ENCODE peak calls at places on chromosomes 7 and 10, in four cellular contexts. One of them, this sample, is unnamed.

GRCh38 chr7:110387689-110388088 is 703.2 kb upstream of the LRRN3 start:
- DNase-seq in GM23338: no peak
- DNase-seq in astrocyte: no peak
- DNase-seq in fibroblast of lung: no peak
- DNase-seq in this sample: no peak

GRCh38 chr10:57952741-57953140 is 315.0 kb downstream of the IPMK start:
- DNase-seq in GM23338: no peak
- DNase-seq in astrocyte: peak
- DNase-seq in fibroblast of lung: peak
- DNase-seq in this sample: no peak

GRCh38 chr7:47406766-47407129 is 175.2 kb downstream of the TNS3 start:
- DNase-seq in GM23338: no peak
- DNase-seq in astrocyte: no peak
- DNase-seq in fibroblast of lung: no peak
- DNase-seq in this sample: no peak

GRCh38 chr7:109879429-109879828 is 1211.5 kb upstream of the LRRN3 start:
- DNase-seq in GM23338: no peak
- DNase-seq in astrocyte: no peak
- DNase-seq in fibroblast of lung: no peak
- DNase-seq in this sample: no peak

GRCh38 chr10:20891338-20891714 is 5.8 kb downstream of the NEBL start:
- DNase-seq in GM23338: no peak
- DNase-seq in astrocyte: peak
- DNase-seq in fibroblast of lung: peak
- DNase-seq in this sample: peak

GRCh38 chr7:2399848-2400587 is 3.4 kb upstream of the CHST12 start:
- DNase-seq in GM23338: no peak
- DNase-seq in astrocyte: peak
- DNase-seq in fibroblast of lung: peak
- DNase-seq in this sample: peak

GRCh38 chr7:51038573-51038972 is 255.9 kb upstream of the GRB10 start:
- DNase-seq in GM23338: no peak
- DNase-seq in astrocyte: no peak
- DNase-seq in fibroblast of lung: no peak
- DNase-seq in this sample: no peak

GRCh38 chr10:69498711-69499471 is 47.6 kb downstream of the TSPAN15 start:
- DNase-seq in GM23338: no peak
- DNase-seq in astrocyte: no peak
- DNase-seq in fibroblast of lung: no peak
- DNase-seq in this sample: no peak

GRCh38 chr10:117884592-117884991 is 162.1 kb downstream of the RAB11FIP2 start:
- DNase-seq in GM23338: no peak
- DNase-seq in astrocyte: no peak
- DNase-seq in fibroblast of lung: no peak
- DNase-seq in this sample: no peak

GRCh38 chr7:106047146-106047545 is 65.0 kb downstream of the SYPL1 start:
- DNase-seq in GM23338: no peak
- DNase-seq in astrocyte: no peak
- DNase-seq in fibroblast of lung: no peak
- DNase-seq in this sample: no peak

GRCh38 chr7:81482600-81483186 is 287.2 kb downstream of the HGF start:
- DNase-seq in GM23338: peak
- DNase-seq in astrocyte: peak
- DNase-seq in fibroblast of lung: peak
- DNase-seq in this sample: no peak

GRCh38 chr10:88687853-88688467 is 18.1 kb upstream of the LIPK start:
- DNase-seq in GM23338: peak
- DNase-seq in astrocyte: no peak
- DNase-seq in fibroblast of lung: peak
- DNase-seq in this sample: peak

GRCh38 chr7:153640586-153640985 is 411.6 kb upstream of the DPP6 start:
- DNase-seq in GM23338: no peak
- DNase-seq in astrocyte: no peak
- DNase-seq in fibroblast of lung: no peak
- DNase-seq in this sample: no peak

GRCh38 chr10:42963302-42963701 is 113.6 kb upstream of the RET start:
- DNase-seq in GM23338: peak
- DNase-seq in astrocyte: no peak
- DNase-seq in fibroblast of lung: no peak
- DNase-seq in this sample: no peak

GRCh38 chr7:35691827-35692307 is 3.1 kb downstream of the HERPUD2 start:
- DNase-seq in GM23338: no peak
- DNase-seq in astrocyte: no peak
- DNase-seq in fibroblast of lung: peak
- DNase-seq in this sample: peak

GRCh38 chr7:116403265-116403664 is 96.3 kb upstream of the CAV2 start:
- DNase-seq in GM23338: no peak
- DNase-seq in astrocyte: no peak
- DNase-seq in fibroblast of lung: peak
- DNase-seq in this sample: no peak

GRCh38 chr10:93751832-93752231 is 5.9 kb upstream of the LGI1 start:
- DNase-seq in GM23338: peak
- DNase-seq in astrocyte: peak
- DNase-seq in fibroblast of lung: no peak
- DNase-seq in this sample: peak

GRCh38 chr7:17535776-17536175 is 237.3 kb downstream of the AHR start:
- DNase-seq in GM23338: no peak
- DNase-seq in astrocyte: peak
- DNase-seq in fibroblast of lung: peak
- DNase-seq in this sample: no peak

GRCh38 chr7:25361388-25361787 is 133.1 kb upstream of the NPVF start:
- DNase-seq in GM23338: no peak
- DNase-seq in astrocyte: no peak
- DNase-seq in fibroblast of lung: no peak
- DNase-seq in this sample: no peak

GRCh38 chr10:5500910-5501309 is 1.5 kb upstream of the CALML5 start:
- DNase-seq in GM23338: no peak
- DNase-seq in astrocyte: no peak
- DNase-seq in fibroblast of lung: no peak
- DNase-seq in this sample: no peak

GRCh38 chr10:103238506-103239252 is 7.0 kb upstream of the RPEL1 start:
- DNase-seq in GM23338: peak
- DNase-seq in astrocyte: peak
- DNase-seq in fibroblast of lung: peak
- DNase-seq in this sample: peak

GRCh38 chr7:114026486-114027089 is 107.8 kb upstream of the PPP1R3A start:
- DNase-seq in GM23338: peak
- DNase-seq in astrocyte: peak
- DNase-seq in fibroblast of lung: peak
- DNase-seq in this sample: peak

GRCh38 chr10:80137031-80137712 is 4.6 kb downstream of the PLAC9 start:
- DNase-seq in GM23338: no peak
- DNase-seq in astrocyte: no peak
- DNase-seq in fibroblast of lung: peak
- DNase-seq in this sample: peak

GRCh38 chr7:55594414-55594813 is 22.1 kb upstream of the VOPP1 start:
- DNase-seq in GM23338: no peak
- DNase-seq in astrocyte: no peak
- DNase-seq in fibroblast of lung: no peak
- DNase-seq in this sample: no peak

GRCh38 chr7:99990417-99990816 is 14.6 kb upstream of the AZGP1 start:
- DNase-seq in GM23338: peak
- DNase-seq in astrocyte: no peak
- DNase-seq in fibroblast of lung: no peak
- DNase-seq in this sample: no peak

GRCh38 chr10:78357027-78357672 is 323.5 kb downstream of the RPS24 start:
- DNase-seq in GM23338: peak
- DNase-seq in astrocyte: no peak
- DNase-seq in fibroblast of lung: no peak
- DNase-seq in this sample: no peak

GRCh38 chr7:90320801-90321494 is at the start of gene FAM237B:
- DNase-seq in GM23338: peak
- DNase-seq in astrocyte: peak
- DNase-seq in fibroblast of lung: peak
- DNase-seq in this sample: peak

GRCh38 chr7:156618791-156619367 is 21.7 kb upstream of the RNF32 start:
- DNase-seq in GM23338: no peak
- DNase-seq in astrocyte: no peak
- DNase-seq in fibroblast of lung: no peak
- DNase-seq in this sample: no peak

GRCh38 chr10:44300666-44301649 is 83.9 kb downstream of the CXCL12 start:
- DNase-seq in GM23338: no peak
- DNase-seq in astrocyte: peak
- DNase-seq in fibroblast of lung: peak
- DNase-seq in this sample: no peak

GRCh38 chr7:40922316-40922670 is 780.6 kb downstream of the INHBA start:
- DNase-seq in GM23338: no peak
- DNase-seq in astrocyte: peak
- DNase-seq in fibroblast of lung: peak
- DNase-seq in this sample: no peak

GRCh38 chr7:37346761-37347160 is 101.9 kb downstream of the ELMO1 start:
- DNase-seq in GM23338: no peak
- DNase-seq in astrocyte: no peak
- DNase-seq in fibroblast of lung: no peak
- DNase-seq in this sample: no peak

GRCh38 chr10:101224060-101224909 is 5.0 kb downstream of the LBX1 start:
- DNase-seq in GM23338: peak
- DNase-seq in astrocyte: no peak
- DNase-seq in fibroblast of lung: no peak
- DNase-seq in this sample: no peak

GRCh38 chr10:101226506-101226887 is 2.8 kb downstream of the LBX1 start:
- DNase-seq in GM23338: peak
- DNase-seq in astrocyte: no peak
- DNase-seq in fibroblast of lung: no peak
- DNase-seq in this sample: no peak

GRCh38 chr10:101225846-101226361 is 3.4 kb downstream of the LBX1 start:
- DNase-seq in GM23338: peak
- DNase-seq in astrocyte: no peak
- DNase-seq in fibroblast of lung: no peak
- DNase-seq in this sample: no peak

GRCh38 chr10:101223274-101224059 is 5.8 kb downstream of the LBX1 start:
- DNase-seq in GM23338: peak
- DNase-seq in astrocyte: no peak
- DNase-seq in fibroblast of lung: no peak
- DNase-seq in this sample: no peak

DNA sequence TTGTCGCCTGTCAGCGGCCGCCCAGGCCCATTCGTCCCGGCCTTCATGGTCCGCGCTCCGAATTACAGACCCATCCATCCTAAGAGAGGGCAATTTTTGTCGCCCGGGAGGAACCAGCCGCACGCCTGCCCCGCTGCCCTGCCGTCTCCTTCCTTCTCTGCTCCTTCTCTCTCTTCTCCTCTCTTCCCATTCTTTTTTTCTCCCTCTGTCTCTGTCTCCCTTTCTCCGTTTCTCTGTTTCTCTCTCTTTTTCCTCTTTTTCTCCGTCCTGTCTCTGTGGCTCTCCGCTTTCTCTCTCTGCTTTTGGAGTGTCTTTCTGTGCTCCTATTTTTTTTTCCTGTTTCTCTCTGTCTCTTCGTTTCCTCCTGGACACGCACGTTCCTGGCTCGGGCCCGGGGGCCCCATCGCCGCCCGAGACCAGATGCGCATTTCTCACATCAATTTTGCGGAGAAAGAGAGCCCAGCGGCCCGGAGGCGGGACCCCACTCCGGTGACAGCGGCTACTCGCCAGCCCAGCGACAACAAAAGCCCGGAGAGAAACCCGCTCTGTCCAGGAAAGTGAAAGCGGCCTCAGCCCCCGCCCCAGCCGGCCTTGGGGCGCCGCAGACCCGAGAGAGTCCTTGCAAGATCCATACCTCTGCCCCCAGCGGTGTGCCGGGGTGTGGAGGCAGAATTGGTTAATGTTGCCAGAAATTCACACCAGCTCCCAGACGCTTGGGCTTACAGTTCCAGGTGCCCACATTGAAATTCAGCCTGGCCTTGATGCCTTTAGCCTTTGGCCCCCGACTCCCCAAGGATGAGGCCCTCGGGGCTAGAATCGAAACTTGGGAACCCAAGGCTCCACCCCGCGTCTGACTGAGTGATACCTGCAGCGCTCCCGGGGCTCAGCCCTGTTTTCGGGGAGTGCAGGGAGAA is 4.1 kb downstream of the LBX1 start:
- DNase-seq in GM23338: peak
- DNase-seq in astrocyte: no peak
- DNase-seq in fibroblast of lung: no peak
- DNase-seq in this sample: no peak
- TF ChIP-seq CTCF in GM23338: peak
- TF ChIP-seq CTCF in astrocyte: no peak
- TF ChIP-seq CTCF in fibroblast of lung: no peak
- TF ChIP-seq CTCF in this sample: no peak

DNA sequence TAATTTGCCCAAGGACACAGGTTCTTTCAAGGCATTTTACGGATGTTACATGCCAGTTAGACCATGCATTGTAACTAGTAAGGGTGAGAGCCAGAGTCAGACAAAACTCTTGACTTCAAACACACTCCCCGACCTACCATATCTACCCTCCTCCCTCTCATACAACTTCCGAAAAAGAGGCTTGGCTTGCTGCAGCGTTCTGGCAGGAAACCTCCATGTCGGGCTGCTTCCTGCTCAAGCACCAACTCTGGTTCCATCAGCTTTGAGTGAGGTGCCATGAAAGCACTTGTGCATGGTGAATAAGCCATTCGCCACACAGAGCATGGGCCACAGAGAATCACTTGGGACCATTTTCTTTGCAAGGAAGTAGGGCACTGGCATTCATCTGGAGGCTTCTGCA is 53.2 kb downstream of the FOXI2 start:
- DNase-seq in GM23338: no peak
- DNase-seq in astrocyte: no peak
- DNase-seq in fibroblast of lung: no peak
- DNase-seq in this sample: no peak
- TF ChIP-seq EZH2 in GM23338: no peak
- TF ChIP-seq EZH2 in astrocyte: no peak
- TF ChIP-seq EZH2 in fibroblast of lung: no peak
- TF ChIP-seq EZH2 in this sample: no peak

DNA sequence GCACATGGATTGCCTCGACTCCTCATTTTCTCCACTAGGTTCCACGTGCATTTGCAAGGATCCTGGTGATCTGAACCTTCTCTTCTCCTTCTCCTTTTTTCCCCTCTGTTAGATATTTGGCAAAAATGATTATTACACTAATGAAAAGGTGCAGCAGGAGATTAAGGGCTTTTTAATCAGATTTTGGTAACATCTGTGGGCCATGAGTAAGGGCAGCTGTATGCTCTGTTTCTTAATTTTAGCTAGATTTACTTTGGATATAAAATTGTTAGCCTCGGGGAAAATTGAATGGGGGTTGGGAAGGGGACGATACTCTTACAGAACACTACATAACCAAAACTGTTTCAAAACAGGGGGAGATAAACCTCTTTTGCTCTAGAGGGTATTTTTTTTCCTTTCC is 325.5 kb upstream of the MGMT start:
- DNase-seq in GM23338: no peak
- DNase-seq in astrocyte: no peak
- DNase-seq in fibroblast of lung: no peak
- DNase-seq in this sample: no peak
- TF ChIP-seq CTCF in GM23338: no peak
- TF ChIP-seq CTCF in astrocyte: no peak
- TF ChIP-seq CTCF in fibroblast of lung: no peak
- TF ChIP-seq CTCF in this sample: no peak

GRCh38 chr10:46282460-46283216 is 4.2 kb upstream of the ANTXRL start:
- DNase-seq in GM23338: peak
- DNase-seq in astrocyte: peak
- DNase-seq in fibroblast of lung: peak
- DNase-seq in this sample: peak
- TF ChIP-seq EZH2 in GM23338: no peak
- TF ChIP-seq EZH2 in astrocyte: peak
- TF ChIP-seq EZH2 in fibroblast of lung: peak
- TF ChIP-seq EZH2 in this sample: no peak

This sample was measured in hepatocyte.